ENCODE peak calls at places on chromosomes 13 and 19, in ten cellular contexts. One of them, this sample, is unnamed.
A peak's percentile ranks its signal among the peaks of the same experiment; 100 is the strongest.

GRCh38 chr19:40223135-40223822 is 3.2 kb downstream of the CCNP start:
- DNase-seq in HuH-7: no peak
- DNase-seq in testis: peak; percentile 37
- DNase-seq in posterior cingulate gyrus: no peak
- DNase-seq in Calu3: peak; percentile 27
- DNase-seq in epithelial cell of proximal tubule: no peak
- DNase-seq in NCI-H1105 treated with DMSO at 0.1 percent for 48 hours: no peak
- DNase-seq in stimulated activated CD8-positive, alpha-beta memory T cell treated with anti-CD3 and anti-CD28 coated beads, Interleukin-7, amount 100 ng/mL, for 48 hours: no peak
- DNase-seq in Kasumi-1: no peak
- DNase-seq in WTC11: peak; percentile 93
- DNase-seq in this sample: no peak

GRCh38 chr13:61204025-61204424 is 211.6 kb downstream of the PCDH20 start:
- DNase-seq in HuH-7: no peak
- DNase-seq in epithelial cell of proximal tubule: no peak
- DNase-seq in NCI-H1105 treated with DMSO at 0.1 percent for 48 hours: no peak
- DNase-seq in testis: no peak
- DNase-seq in Kasumi-1: no peak
- DNase-seq in WTC11: no peak
- DNase-seq in posterior cingulate gyrus: no peak
- DNase-seq in Calu3: no peak
- DNase-seq in stimulated activated CD8-positive, alpha-beta memory T cell treated with anti-CD3 and anti-CD28 coated beads, Interleukin-7, amount 100 ng/mL, for 48 hours: no peak
- DNase-seq in this sample: no peak

GRCh38 chr13:111175372-111175771 is 60.3 kb downstream of the ARHGEF7 start:
- DNase-seq in stimulated activated CD8-positive, alpha-beta memory T cell treated with anti-CD3 and anti-CD28 coated beads, Interleukin-7, amount 100 ng/mL, for 48 hours: no peak
- DNase-seq in WTC11: no peak
- DNase-seq in Calu3: no peak
- DNase-seq in HuH-7: no peak
- DNase-seq in NCI-H1105 treated with DMSO at 0.1 percent for 48 hours: no peak
- DNase-seq in epithelial cell of proximal tubule: no peak
- DNase-seq in posterior cingulate gyrus: no peak
- DNase-seq in testis: no peak
- DNase-seq in Kasumi-1: no peak
- DNase-seq in this sample: no peak

GRCh38 chr19:15249912-15250634 is 17.8 kb upstream of the EPHX3 start:
- DNase-seq in epithelial cell of proximal tubule: no peak
- DNase-seq in testis: peak; percentile 61
- DNase-seq in stimulated activated CD8-positive, alpha-beta memory T cell treated with anti-CD3 and anti-CD28 coated beads, Interleukin-7, amount 100 ng/mL, for 48 hours: no peak
- DNase-seq in posterior cingulate gyrus: no peak
- DNase-seq in NCI-H1105 treated with DMSO at 0.1 percent for 48 hours: no peak
- DNase-seq in HuH-7: no peak
- DNase-seq in Kasumi-1: no peak
- DNase-seq in Calu3: no peak
- DNase-seq in WTC11: no peak
- DNase-seq in this sample: no peak

GRCh38 chr19:2046046-2046907 is 4.8 kb downstream of the MKNK2 start:
- DNase-seq in HuH-7: no peak
- DNase-seq in stimulated activated CD8-positive, alpha-beta memory T cell treated with anti-CD3 and anti-CD28 coated beads, Interleukin-7, amount 100 ng/mL, for 48 hours: no peak
- DNase-seq in posterior cingulate gyrus: no peak
- DNase-seq in Calu3: no peak
- DNase-seq in NCI-H1105 treated with DMSO at 0.1 percent for 48 hours: no peak
- DNase-seq in testis: no peak
- DNase-seq in epithelial cell of proximal tubule: no peak
- DNase-seq in Kasumi-1: no peak
- DNase-seq in WTC11: no peak
- DNase-seq in this sample: no peak

GRCh38 chr13:52105841-52106240 is 23.0 kb downstream of the NEK5 start:
- DNase-seq in epithelial cell of proximal tubule: no peak
- DNase-seq in posterior cingulate gyrus: no peak
- DNase-seq in stimulated activated CD8-positive, alpha-beta memory T cell treated with anti-CD3 and anti-CD28 coated beads, Interleukin-7, amount 100 ng/mL, for 48 hours: no peak
- DNase-seq in WTC11: no peak
- DNase-seq in NCI-H1105 treated with DMSO at 0.1 percent for 48 hours: no peak
- DNase-seq in HuH-7: no peak
- DNase-seq in testis: no peak
- DNase-seq in Calu3: no peak
- DNase-seq in Kasumi-1: no peak
- DNase-seq in this sample: no peak

GRCh38 chr13:24540236-24541126 is 27.9 kb upstream of the PARP4 start:
- DNase-seq in testis: peak; percentile 79
- DNase-seq in posterior cingulate gyrus: peak; percentile 9
- DNase-seq in Calu3: peak; percentile 11
- DNase-seq in epithelial cell of proximal tubule: no peak
- DNase-seq in NCI-H1105 treated with DMSO at 0.1 percent for 48 hours: no peak
- DNase-seq in Kasumi-1: peak; percentile 36
- DNase-seq in WTC11: peak; percentile 78
- DNase-seq in HuH-7: peak; percentile 36
- DNase-seq in stimulated activated CD8-positive, alpha-beta memory T cell treated with anti-CD3 and anti-CD28 coated beads, Interleukin-7, amount 100 ng/mL, for 48 hours: no peak
- DNase-seq in this sample: no peak

GRCh38 chr19:38650911-38651584 is 3.6 kb downstream of the ACTN4 start:
- DNase-seq in testis: no peak
- DNase-seq in Calu3: no peak
- DNase-seq in HuH-7: no peak
- DNase-seq in Kasumi-1: peak; percentile 7
- DNase-seq in stimulated activated CD8-positive, alpha-beta memory T cell treated with anti-CD3 and anti-CD28 coated beads, Interleukin-7, amount 100 ng/mL, for 48 hours: no peak
- DNase-seq in NCI-H1105 treated with DMSO at 0.1 percent for 48 hours: no peak
- DNase-seq in epithelial cell of proximal tubule: no peak
- DNase-seq in posterior cingulate gyrus: no peak
- DNase-seq in WTC11: no peak
- DNase-seq in this sample: no peak

GRCh38 chr19:58536852-58537798 is 6.7 kb upstream of the TRIM28 start:
- DNase-seq in NCI-H1105 treated with DMSO at 0.1 percent for 48 hours: no peak
- DNase-seq in testis: no peak
- DNase-seq in epithelial cell of proximal tubule: no peak
- DNase-seq in Calu3: no peak
- DNase-seq in Kasumi-1: no peak
- DNase-seq in WTC11: no peak
- DNase-seq in stimulated activated CD8-positive, alpha-beta memory T cell treated with anti-CD3 and anti-CD28 coated beads, Interleukin-7, amount 100 ng/mL, for 48 hours: no peak
- DNase-seq in posterior cingulate gyrus: no peak
- DNase-seq in HuH-7: no peak
- DNase-seq in this sample: no peak

GRCh38 chr13:102402292-102402691 is 444 bp upstream of the FGF14 start:
- DNase-seq in stimulated activated CD8-positive, alpha-beta memory T cell treated with anti-CD3 and anti-CD28 coated beads, Interleukin-7, amount 100 ng/mL, for 48 hours: no peak
- DNase-seq in testis: peak; percentile 28
- DNase-seq in HuH-7: no peak
- DNase-seq in NCI-H1105 treated with DMSO at 0.1 percent for 48 hours: no peak
- DNase-seq in posterior cingulate gyrus: peak; percentile 84
- DNase-seq in epithelial cell of proximal tubule: no peak
- DNase-seq in WTC11: peak; percentile 78
- DNase-seq in Kasumi-1: no peak
- DNase-seq in Calu3: no peak
- DNase-seq in this sample: peak; percentile 77

GRCh38 chr19:43774103-43774939 is 6.5 kb downstream of the KCNN4 start:
- DNase-seq in testis: peak; percentile 68
- DNase-seq in NCI-H1105 treated with DMSO at 0.1 percent for 48 hours: no peak
- DNase-seq in HuH-7: peak; percentile 97
- DNase-seq in WTC11: peak; percentile 92
- DNase-seq in stimulated activated CD8-positive, alpha-beta memory T cell treated with anti-CD3 and anti-CD28 coated beads, Interleukin-7, amount 100 ng/mL, for 48 hours: no peak
- DNase-seq in epithelial cell of proximal tubule: no peak
- DNase-seq in Calu3: no peak
- DNase-seq in posterior cingulate gyrus: peak; percentile 73
- DNase-seq in Kasumi-1: no peak
- DNase-seq in this sample: peak; percentile 56

GRCh38 chr13:46278474-46278873 is 66.7 kb downstream of the LRRC63 start:
- DNase-seq in stimulated activated CD8-positive, alpha-beta memory T cell treated with anti-CD3 and anti-CD28 coated beads, Interleukin-7, amount 100 ng/mL, for 48 hours: no peak
- DNase-seq in HuH-7: no peak
- DNase-seq in NCI-H1105 treated with DMSO at 0.1 percent for 48 hours: no peak
- DNase-seq in epithelial cell of proximal tubule: no peak
- DNase-seq in testis: no peak
- DNase-seq in Calu3: no peak
- DNase-seq in WTC11: peak; percentile 16
- DNase-seq in Kasumi-1: peak; percentile 6
- DNase-seq in posterior cingulate gyrus: no peak
- DNase-seq in this sample: no peak

GRCh38 chr13:50033696-50034095 is 18.5 kb downstream of the KCNRG start:
- DNase-seq in WTC11: no peak
- DNase-seq in NCI-H1105 treated with DMSO at 0.1 percent for 48 hours: no peak
- DNase-seq in testis: no peak
- DNase-seq in HuH-7: no peak
- DNase-seq in epithelial cell of proximal tubule: no peak
- DNase-seq in posterior cingulate gyrus: no peak
- DNase-seq in stimulated activated CD8-positive, alpha-beta memory T cell treated with anti-CD3 and anti-CD28 coated beads, Interleukin-7, amount 100 ng/mL, for 48 hours: no peak
- DNase-seq in Calu3: no peak
- DNase-seq in Kasumi-1: no peak
- DNase-seq in this sample: no peak

GRCh38 chr13:76976929-76977328 is 15.0 kb upstream of the CLN5 start:
- DNase-seq in posterior cingulate gyrus: no peak
- DNase-seq in NCI-H1105 treated with DMSO at 0.1 percent for 48 hours: no peak
- DNase-seq in HuH-7: no peak
- DNase-seq in testis: no peak
- DNase-seq in stimulated activated CD8-positive, alpha-beta memory T cell treated with anti-CD3 and anti-CD28 coated beads, Interleukin-7, amount 100 ng/mL, for 48 hours: no peak
- DNase-seq in Kasumi-1: no peak
- DNase-seq in epithelial cell of proximal tubule: no peak
- DNase-seq in Calu3: no peak
- DNase-seq in WTC11: no peak
- DNase-seq in this sample: no peak

GRCh38 chr19:49213791-49214190 is 56.2 kb downstream of the TRPM4 start:
- DNase-seq in epithelial cell of proximal tubule: no peak
- DNase-seq in stimulated activated CD8-positive, alpha-beta memory T cell treated with anti-CD3 and anti-CD28 coated beads, Interleukin-7, amount 100 ng/mL, for 48 hours: no peak
- DNase-seq in posterior cingulate gyrus: no peak
- DNase-seq in WTC11: peak; percentile 70
- DNase-seq in Calu3: peak; percentile 25
- DNase-seq in NCI-H1105 treated with DMSO at 0.1 percent for 48 hours: no peak
- DNase-seq in testis: peak; percentile 31
- DNase-seq in Kasumi-1: no peak
- DNase-seq in HuH-7: no peak
- DNase-seq in this sample: no peak

GRCh38 chr13:72960541-72960940 is 98.3 kb upstream of the KLF5 start:
- DNase-seq in WTC11: no peak
- DNase-seq in epithelial cell of proximal tubule: no peak
- DNase-seq in NCI-H1105 treated with DMSO at 0.1 percent for 48 hours: peak; percentile 82
- DNase-seq in testis: no peak
- DNase-seq in Kasumi-1: no peak
- DNase-seq in stimulated activated CD8-positive, alpha-beta memory T cell treated with anti-CD3 and anti-CD28 coated beads, Interleukin-7, amount 100 ng/mL, for 48 hours: no peak
- DNase-seq in Calu3: no peak
- DNase-seq in posterior cingulate gyrus: no peak
- DNase-seq in HuH-7: no peak
- DNase-seq in this sample: no peak

GRCh38 chr19:8512115-8512967 is 1.6 kb downstream of the ZNF414 start:
- DNase-seq in posterior cingulate gyrus: no peak
- DNase-seq in HuH-7: peak; percentile 74
- DNase-seq in Kasumi-1: peak; percentile 31
- DNase-seq in Calu3: peak; percentile 16
- DNase-seq in NCI-H1105 treated with DMSO at 0.1 percent for 48 hours: no peak
- DNase-seq in testis: peak; percentile 44
- DNase-seq in WTC11: peak; percentile 68
- DNase-seq in stimulated activated CD8-positive, alpha-beta memory T cell treated with anti-CD3 and anti-CD28 coated beads, Interleukin-7, amount 100 ng/mL, for 48 hours: no peak
- DNase-seq in epithelial cell of proximal tubule: no peak
- DNase-seq in this sample: no peak

GRCh38 chr13:45492538-45492937 is 27.8 kb downstream of the COG3 start:
- DNase-seq in epithelial cell of proximal tubule: no peak
- DNase-seq in posterior cingulate gyrus: no peak
- DNase-seq in Calu3: no peak
- DNase-seq in NCI-H1105 treated with DMSO at 0.1 percent for 48 hours: no peak
- DNase-seq in WTC11: no peak
- DNase-seq in Kasumi-1: no peak
- DNase-seq in HuH-7: no peak
- DNase-seq in stimulated activated CD8-positive, alpha-beta memory T cell treated with anti-CD3 and anti-CD28 coated beads, Interleukin-7, amount 100 ng/mL, for 48 hours: no peak
- DNase-seq in testis: no peak
- DNase-seq in this sample: no peak

GRCh38 chr13:106533101-106533939 is 2.1 kb downstream of the EFNB2 start:
- DNase-seq in epithelial cell of proximal tubule: peak; percentile 48
- DNase-seq in posterior cingulate gyrus: peak; percentile 81
- DNase-seq in testis: peak; percentile 87
- DNase-seq in HuH-7: peak; percentile 65
- DNase-seq in stimulated activated CD8-positive, alpha-beta memory T cell treated with anti-CD3 and anti-CD28 coated beads, Interleukin-7, amount 100 ng/mL, for 48 hours: no peak
- DNase-seq in Kasumi-1: peak; percentile 60
- DNase-seq in Calu3: peak; percentile 71
- DNase-seq in WTC11: peak; percentile 83
- DNase-seq in NCI-H1105 treated with DMSO at 0.1 percent for 48 hours: peak; percentile 87
- DNase-seq in this sample: peak; percentile 68

GRCh38 chr19:13887529-13887928 is 10.6 kb downstream of the NANOS3 start:
- DNase-seq in epithelial cell of proximal tubule: no peak
- DNase-seq in stimulated activated CD8-positive, alpha-beta memory T cell treated with anti-CD3 and anti-CD28 coated beads, Interleukin-7, amount 100 ng/mL, for 48 hours: no peak
- DNase-seq in HuH-7: no peak
- DNase-seq in Calu3: no peak
- DNase-seq in Kasumi-1: no peak
- DNase-seq in testis: no peak
- DNase-seq in NCI-H1105 treated with DMSO at 0.1 percent for 48 hours: no peak
- DNase-seq in WTC11: no peak
- DNase-seq in posterior cingulate gyrus: no peak
- DNase-seq in this sample: no peak

GRCh38 chr13:72886272-72887062 is 104.5 kb downstream of the PIBF1 start:
- DNase-seq in Kasumi-1: no peak
- DNase-seq in HuH-7: no peak
- DNase-seq in stimulated activated CD8-positive, alpha-beta memory T cell treated with anti-CD3 and anti-CD28 coated beads, Interleukin-7, amount 100 ng/mL, for 48 hours: no peak
- DNase-seq in WTC11: no peak
- DNase-seq in epithelial cell of proximal tubule: no peak
- DNase-seq in testis: no peak
- DNase-seq in Calu3: no peak
- DNase-seq in NCI-H1105 treated with DMSO at 0.1 percent for 48 hours: no peak
- DNase-seq in posterior cingulate gyrus: no peak
- DNase-seq in this sample: no peak

GRCh38 chr19:4636151-4636717 is 3.1 kb upstream of the TNFAIP8L1 start:
- DNase-seq in stimulated activated CD8-positive, alpha-beta memory T cell treated with anti-CD3 and anti-CD28 coated beads, Interleukin-7, amount 100 ng/mL, for 48 hours: peak; percentile 44
- DNase-seq in Calu3: peak; percentile 70
- DNase-seq in posterior cingulate gyrus: peak; percentile 40
- DNase-seq in WTC11: peak; percentile 85
- DNase-seq in Kasumi-1: peak; percentile 39
- DNase-seq in HuH-7: peak; percentile 76
- DNase-seq in testis: peak; percentile 64
- DNase-seq in epithelial cell of proximal tubule: no peak
- DNase-seq in NCI-H1105 treated with DMSO at 0.1 percent for 48 hours: peak; percentile 59
- DNase-seq in this sample: peak; percentile 62

GRCh38 chr19:7550987-7551761 is 15.7 kb downstream of the PNPLA6 start:
- DNase-seq in posterior cingulate gyrus: peak; percentile 78
- DNase-seq in epithelial cell of proximal tubule: no peak
- DNase-seq in WTC11: peak; percentile 95
- DNase-seq in stimulated activated CD8-positive, alpha-beta memory T cell treated with anti-CD3 and anti-CD28 coated beads, Interleukin-7, amount 100 ng/mL, for 48 hours: no peak
- DNase-seq in Kasumi-1: peak; percentile 12
- DNase-seq in Calu3: no peak
- DNase-seq in NCI-H1105 treated with DMSO at 0.1 percent for 48 hours: no peak
- DNase-seq in testis: peak; percentile 90
- DNase-seq in HuH-7: peak; percentile 55
- DNase-seq in this sample: peak; percentile 77

GRCh38 chr19:54312436-54313362 is at the start of gene LILRA5:
- DNase-seq in WTC11: no peak
- DNase-seq in testis: no peak
- DNase-seq in NCI-H1105 treated with DMSO at 0.1 percent for 48 hours: no peak
- DNase-seq in posterior cingulate gyrus: no peak
- DNase-seq in stimulated activated CD8-positive, alpha-beta memory T cell treated with anti-CD3 and anti-CD28 coated beads, Interleukin-7, amount 100 ng/mL, for 48 hours: no peak
- DNase-seq in HuH-7: no peak
- DNase-seq in Kasumi-1: peak; percentile 85
- DNase-seq in Calu3: no peak
- DNase-seq in epithelial cell of proximal tubule: no peak
- DNase-seq in this sample: no peak

GRCh38 chr13:38804536-38804935 is 117.7 kb downstream of the FREM2 start:
- DNase-seq in stimulated activated CD8-positive, alpha-beta memory T cell treated with anti-CD3 and anti-CD28 coated beads, Interleukin-7, amount 100 ng/mL, for 48 hours: no peak
- DNase-seq in posterior cingulate gyrus: no peak
- DNase-seq in epithelial cell of proximal tubule: peak; percentile 55
- DNase-seq in Kasumi-1: no peak
- DNase-seq in WTC11: no peak
- DNase-seq in Calu3: peak; percentile 3
- DNase-seq in NCI-H1105 treated with DMSO at 0.1 percent for 48 hours: no peak
- DNase-seq in HuH-7: no peak
- DNase-seq in testis: no peak
- DNase-seq in this sample: no peak

GRCh38 chr13:72864142-72865035 is 82.5 kb downstream of the PIBF1 start:
- DNase-seq in HuH-7: no peak
- DNase-seq in epithelial cell of proximal tubule: no peak
- DNase-seq in Kasumi-1: no peak
- DNase-seq in WTC11: no peak
- DNase-seq in NCI-H1105 treated with DMSO at 0.1 percent for 48 hours: no peak
- DNase-seq in testis: no peak
- DNase-seq in posterior cingulate gyrus: no peak
- DNase-seq in Calu3: no peak
- DNase-seq in stimulated activated CD8-positive, alpha-beta memory T cell treated with anti-CD3 and anti-CD28 coated beads, Interleukin-7, amount 100 ng/mL, for 48 hours: no peak
- DNase-seq in this sample: no peak

This sample was measured in dorsolateral prefrontal cortex.